ENCODE peak calls at places on chromosomes 13 and 19, in six cellular contexts. One of them, this sample, is unnamed.

GRCh38 chr13:109720758-109721184 is 65.6 kb downstream of the IRS2 start:
- DNase-seq in K562: no peak
- DNase-seq in A549: peak
- DNase-seq in transverse colon: no peak
- DNase-seq in ovary: no peak
- DNase-seq in stomach: peak
- DNase-seq in this sample: no peak

GRCh38 chr19:32652893-32653625 is 21.9 kb downstream of the ANKRD27 start:
- DNase-seq in stomach: peak
- DNase-seq in A549: no peak
- DNase-seq in K562: no peak
- DNase-seq in transverse colon: peak
- DNase-seq in ovary: peak
- DNase-seq in this sample: peak

GRCh38 chr19:13024958-13025653 is 29.8 kb downstream of the NFIX start:
- DNase-seq in A549: no peak
- DNase-seq in K562: no peak
- DNase-seq in stomach: no peak
- DNase-seq in transverse colon: peak
- DNase-seq in ovary: no peak
- DNase-seq in this sample: no peak

GRCh38 chr13:50672025-50672424 is 171.5 kb downstream of the DLEU7 start:
- DNase-seq in ovary: no peak
- DNase-seq in stomach: no peak
- DNase-seq in K562: no peak
- DNase-seq in transverse colon: no peak
- DNase-seq in A549: no peak
- DNase-seq in this sample: no peak

GRCh38 chr19:52397310-52398090 is at the start of gene ZNF528:
- DNase-seq in ovary: peak
- DNase-seq in K562: peak
- DNase-seq in A549: peak
- DNase-seq in stomach: peak
- DNase-seq in transverse colon: peak
- DNase-seq in this sample: peak

GRCh38 chr19:1355974-1356865 is 27.5 kb upstream of the NDUFS7 start:
- DNase-seq in stomach: no peak
- DNase-seq in A549: no peak
- DNase-seq in ovary: no peak
- DNase-seq in K562: no peak
- DNase-seq in transverse colon: peak
- DNase-seq in this sample: no peak

GRCh38 chr13:85373322-85373721 is 425.9 kb downstream of the SLITRK6 start:
- DNase-seq in A549: no peak
- DNase-seq in stomach: no peak
- DNase-seq in ovary: no peak
- DNase-seq in transverse colon: no peak
- DNase-seq in K562: no peak
- DNase-seq in this sample: no peak

GRCh38 chr19:4061683-4062575 is 4.8 kb downstream of the ZBTB7A start:
- DNase-seq in K562: no peak
- DNase-seq in ovary: no peak
- DNase-seq in transverse colon: peak
- DNase-seq in stomach: peak
- DNase-seq in A549: no peak
- DNase-seq in this sample: no peak

GRCh38 chr13:92547256-92547655 is 679.4 kb upstream of the GPC6 start:
- DNase-seq in transverse colon: no peak
- DNase-seq in ovary: no peak
- DNase-seq in K562: no peak
- DNase-seq in A549: no peak
- DNase-seq in stomach: no peak
- DNase-seq in this sample: no peak

GRCh38 chr19:33654840-33655508 is 33.2 kb downstream of the CHST8 start:
- DNase-seq in ovary: no peak
- DNase-seq in K562: no peak
- DNase-seq in A549: no peak
- DNase-seq in stomach: peak
- DNase-seq in transverse colon: no peak
- DNase-seq in this sample: no peak

GRCh38 chr13:73578251-73578875 is 519.6 kb downstream of the KLF5 start:
- DNase-seq in stomach: no peak
- DNase-seq in transverse colon: no peak
- DNase-seq in K562: no peak
- DNase-seq in A549: no peak
- DNase-seq in ovary: no peak
- DNase-seq in this sample: no peak

GRCh38 chr13:27918918-27919255 is 913 bp upstream of the PDX1 start:
- DNase-seq in transverse colon: no peak
- DNase-seq in stomach: no peak
- DNase-seq in K562: no peak
- DNase-seq in ovary: no peak
- DNase-seq in A549: no peak
- DNase-seq in this sample: no peak

GRCh38 chr19:15251010-15251748 is 18.9 kb upstream of the EPHX3 start:
- DNase-seq in stomach: no peak
- DNase-seq in A549: no peak
- DNase-seq in ovary: no peak
- DNase-seq in K562: no peak
- DNase-seq in transverse colon: no peak
- DNase-seq in this sample: no peak

GRCh38 chr13:108508263-108508662 is 121.1 kb upstream of the MYO16 start:
- DNase-seq in A549: peak
- DNase-seq in stomach: no peak
- DNase-seq in ovary: no peak
- DNase-seq in transverse colon: no peak
- DNase-seq in K562: no peak
- DNase-seq in this sample: no peak

GRCh38 chr19:8335343-8336071 is 7.6 kb downstream of the KANK3 start:
- DNase-seq in transverse colon: peak
- DNase-seq in stomach: no peak
- DNase-seq in A549: peak
- DNase-seq in ovary: no peak
- DNase-seq in K562: peak
- DNase-seq in this sample: no peak

GRCh38 chr19:41323430-41324125 is 13.6 kb downstream of the CCDC97 start:
- DNase-seq in ovary: peak
- DNase-seq in transverse colon: peak
- DNase-seq in K562: peak
- DNase-seq in A549: peak
- DNase-seq in stomach: peak
- DNase-seq in this sample: peak

GRCh38 chr13:113423225-113424170 is 29.8 kb downstream of the ADPRHL1 start:
- DNase-seq in ovary: no peak
- DNase-seq in A549: no peak
- DNase-seq in stomach: no peak
- DNase-seq in K562: no peak
- DNase-seq in transverse colon: no peak
- DNase-seq in this sample: no peak

DNA sequence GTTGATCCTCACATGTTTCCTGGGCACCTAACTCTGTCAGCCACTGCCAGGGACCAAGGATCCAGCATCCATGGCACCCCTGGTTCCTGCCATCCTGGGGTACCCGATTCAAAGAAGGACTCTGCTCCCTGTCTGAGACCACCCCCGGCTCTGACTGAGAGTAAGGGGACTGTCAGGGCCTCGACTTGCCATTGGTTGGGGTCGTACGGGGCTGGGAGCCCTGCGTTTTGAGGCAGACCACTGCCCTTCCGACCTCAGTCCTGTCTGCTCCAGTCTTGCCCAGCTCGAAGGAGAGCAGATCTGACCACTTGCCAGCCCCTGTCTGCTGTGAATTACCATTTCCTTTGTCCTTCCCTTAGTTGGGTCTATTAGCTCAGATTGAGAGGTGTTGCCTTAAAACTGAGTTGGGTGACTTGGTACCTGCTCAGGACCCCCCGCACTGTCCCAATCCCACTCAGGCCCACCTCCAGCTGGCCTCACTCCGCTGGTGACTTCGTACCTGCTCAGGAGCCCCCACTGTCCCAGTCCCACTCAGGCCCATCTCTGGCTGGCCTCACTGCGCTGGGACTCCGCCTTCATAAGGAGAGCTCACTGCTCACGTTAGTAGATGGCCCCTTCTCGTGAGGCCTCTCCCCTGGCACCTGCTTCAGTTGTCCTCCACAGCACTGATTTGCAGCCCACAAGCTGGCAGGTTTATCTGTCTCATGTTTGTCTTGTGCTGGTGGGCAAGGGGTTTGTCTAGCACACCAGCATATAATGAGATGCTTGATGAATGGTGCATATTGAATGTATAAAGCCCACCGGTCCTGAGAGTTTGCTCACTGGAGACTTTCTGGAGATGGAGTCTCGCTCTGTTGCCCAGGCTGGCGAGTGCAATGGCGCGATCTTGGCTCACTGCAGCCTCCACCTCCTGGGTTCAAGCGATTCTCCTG is 3.9 kb downstream of the RPL28 start:
- DNase-seq in K562: no peak
- DNase-seq in ovary: no peak
- DNase-seq in stomach: no peak
- DNase-seq in A549: no peak
- DNase-seq in transverse colon: no peak
- DNase-seq in this sample: no peak
- TF ChIP-seq POLR2A in K562: peak
- TF ChIP-seq POLR2A in ovary: no peak
- TF ChIP-seq POLR2A in stomach: no peak
- TF ChIP-seq POLR2A in A549: peak
- TF ChIP-seq POLR2A in transverse colon: no peak
- TF ChIP-seq POLR2A in this sample: no peak

GRCh38 chr19:44694184-44694579 is 4.8 kb upstream of the CEACAM16 start:
- DNase-seq in ovary: no peak
- DNase-seq in stomach: no peak
- DNase-seq in K562: peak
- DNase-seq in A549: no peak
- DNase-seq in transverse colon: no peak
- DNase-seq in this sample: no peak
- TF ChIP-seq CTCF in ovary: no peak
- TF ChIP-seq CTCF in stomach: no peak
- TF ChIP-seq CTCF in K562: peak
- TF ChIP-seq CTCF in A549: peak
- TF ChIP-seq CTCF in transverse colon: peak
- TF ChIP-seq CTCF in this sample: no peak

GRCh38 chr19:40080289-40080688 is 10.5 kb downstream of the ZNF780A start:
- DNase-seq in transverse colon: no peak
- DNase-seq in stomach: no peak
- DNase-seq in ovary: no peak
- DNase-seq in K562: no peak
- DNase-seq in A549: no peak
- DNase-seq in this sample: no peak

GRCh38 chr19:40088299-40089047 is 2.3 kb downstream of the ZNF780A start:
- DNase-seq in stomach: no peak
- DNase-seq in K562: no peak
- DNase-seq in A549: no peak
- DNase-seq in ovary: no peak
- DNase-seq in transverse colon: no peak
- DNase-seq in this sample: no peak

GRCh38 chr19:40090256-40091204 is at the start of gene ZNF780A:
- DNase-seq in K562: peak
- DNase-seq in ovary: peak
- DNase-seq in stomach: peak
- DNase-seq in A549: peak
- DNase-seq in transverse colon: peak
- DNase-seq in this sample: peak

GRCh38 chr19:40089462-40089861 is 1.3 kb downstream of the ZNF780A start:
- DNase-seq in transverse colon: no peak
- DNase-seq in ovary: no peak
- DNase-seq in A549: no peak
- DNase-seq in K562: no peak
- DNase-seq in stomach: no peak
- DNase-seq in this sample: no peak

DNA sequence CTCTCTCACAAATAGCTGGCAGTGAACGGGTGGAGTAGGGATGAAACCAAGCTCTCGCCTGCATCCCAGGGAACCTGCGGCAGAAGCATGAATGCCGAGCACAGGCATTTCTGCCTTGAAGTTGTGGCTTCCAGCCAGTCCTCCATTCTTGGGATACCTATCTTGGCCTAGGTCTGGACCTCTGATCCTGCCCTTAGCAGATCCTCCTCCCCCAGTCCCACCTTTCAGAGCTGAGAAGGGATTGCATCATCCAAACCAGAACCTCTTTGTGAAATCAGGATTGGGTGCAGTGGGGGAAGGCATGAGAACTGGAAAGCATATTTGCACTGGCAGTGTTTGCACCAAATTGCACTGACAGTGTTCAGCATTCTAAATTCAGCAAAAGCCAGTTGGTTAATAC is 5.8 kb downstream of the ZNF780A start:
- DNase-seq in stomach: no peak
- DNase-seq in transverse colon: no peak
- DNase-seq in A549: no peak
- DNase-seq in ovary: no peak
- DNase-seq in K562: no peak
- DNase-seq in this sample: no peak
- TF ChIP-seq EP300 in stomach: no peak
- TF ChIP-seq EP300 in transverse colon: no peak
- TF ChIP-seq EP300 in A549: no peak
- TF ChIP-seq EP300 in ovary: no peak
- TF ChIP-seq EP300 in K562: no peak
- TF ChIP-seq EP300 in this sample: no peak

GRCh38 chr19:58354478-58355030 is 1.3 kb upstream of the A1BG start:
- DNase-seq in ovary: no peak
- DNase-seq in stomach: no peak
- DNase-seq in transverse colon: no peak
- DNase-seq in K562: no peak
- DNase-seq in A549: no peak
- DNase-seq in this sample: no peak
- TF ChIP-seq POLR2A in ovary: no peak
- TF ChIP-seq POLR2A in stomach: no peak
- TF ChIP-seq POLR2A in transverse colon: no peak
- TF ChIP-seq POLR2A in K562: no peak
- TF ChIP-seq POLR2A in A549: no peak
- TF ChIP-seq POLR2A in this sample: no peak